ENCODE peak calls at places on chromosomes 4 and X, in five cellular contexts. G is left ventricle myocardium inferior, Y is fibroblast of lung, D is HCT116, K is body of pancreas. J is an unnamed sample.

GRCh38 chr4:7933631-7934510 is 5.8 kb downstream of the AFAP1 start:
- DNase-seq in Y (no peak), G (no peak), K (no peak), D (no peak), J (no peak)

GRCh38 chr4:174136013-174136412 is 147.5 kb downstream of the FBXO8 start:
- DNase-seq in Y (peak; percentile 37), D (no peak), K (peak; percentile 6), G (no peak), J (no peak)

GRCh38 chrX:116240446-116240845 is 69.9 kb downstream of the AGTR2 start:
- DNase-seq in D (no peak), Y (peak; percentile 67), G (no peak), K (peak; percentile 13), J (no peak)

GRCh38 chr4:11724731-11725130 is 296.0 kb upstream of the HS3ST1 start:
- DNase-seq in K (no peak), D (no peak), G (no peak), Y (peak; percentile 87), J (no peak)

GRCh38 chr4:94939791-94940530 is 182.2 kb downstream of the BMPR1B start:
- DNase-seq in Y (peak; percentile 58), D (no peak), K (no peak), G (no peak), J (no peak)

GRCh38 chr4:10013722-10014121 is 7.6 kb downstream of the SLC2A9 start:
- DNase-seq in Y (peak; percentile 13), G (peak; percentile 47), D (peak; percentile 18), K (peak; percentile 74), J (no peak)

GRCh38 chr4:52824603-52825310 is 37.4 kb upstream of the RASL11B start:
- DNase-seq in D (no peak), G (peak; percentile 46), K (no peak), Y (peak; percentile 95), J (no peak)

GRCh38 chr4:150230556-150230955 is 152.3 kb downstream of the DCLK2 start:
- DNase-seq in D (no peak), K (no peak), G (no peak), Y (no peak), J (no peak)

GRCh38 chr4:62661821-62662220 is 1461.7 kb downstream of the ADGRL3 start:
- DNase-seq in Y (no peak), D (no peak), K (no peak), G (no peak), J (no peak)

GRCh38 chr4:80197601-80198444 is 520 bp downstream of the PRDM8 start:
- DNase-seq in Y (no peak), G (no peak), K (no peak), D (no peak), J (no peak)

GRCh38 chr4:1542226-1542490 is 135.9 kb upstream of the NKX1-1 start:
- DNase-seq in Y (no peak), K (no peak), D (no peak), G (no peak), J (no peak)

GRCh38 chr4:681736-682451 is 7.1 kb downstream of the SLC49A3 start:
- DNase-seq in Y (no peak), G (no peak), D (no peak), K (peak; percentile 82), J (no peak)

GRCh38 chrX:81259714-81260395 is 58.0 kb downstream of the SH3BGRL start:
- DNase-seq in G (no peak), Y (peak; percentile 35), D (no peak), K (no peak), J (no peak)

GRCh38 chr4:130125468-130125867 is 1029.5 kb downstream of the C4orf33 start:
- DNase-seq in Y (peak; percentile 3), K (peak; percentile 9), D (no peak), G (no peak), J (no peak)

GRCh38 chr4:102139932-102140331 is 205.3 kb downstream of the SLC39A8 start:
- DNase-seq in Y (no peak), K (no peak), D (peak; percentile 36), G (no peak), J (no peak)

GRCh38 chr4:83019794-83020497 is 9.3 kb upstream of the LIN54 start:
- DNase-seq in G (no peak), K (no peak), D (no peak), Y (no peak), J (no peak)

GRCh38 chrX:1918780-1919179 is 303.9 kb downstream of the ASMT start:
- DNase-seq in K (no peak), G (no peak), Y (no peak), D (no peak), J (no peak)

GRCh38 chrX:53135581-53135980 is 41.6 kb downstream of the KANTR start:
- DNase-seq in D (no peak), K (no peak), G (no peak), Y (no peak), J (no peak)

GRCh38 chrX:41067721-41068120 is 17.5 kb upstream of the USP9X start:
- DNase-seq in Y (no peak), K (no peak), G (no peak), D (no peak), J (no peak)

GRCh38 chr4:37531156-37531555 is 155.0 kb downstream of the RELL1 start:
- DNase-seq in Y (no peak), K (no peak), D (no peak), G (no peak), J (no peak)

GRCh38 chr4:134043266-134043665 is 158.3 kb downstream of the PABPC4L start:
- DNase-seq in K (no peak), D (no peak), Y (no peak), G (no peak), J (no peak)

GRCh38 chr4:2390780-2391490 is 27.5 kb downstream of the ZFYVE28 start:
- DNase-seq in K (no peak), G (no peak), Y (no peak), D (no peak), J (no peak)

GRCh38 chr4:33577798-33578197 is 2666.5 kb downstream of the ARAP2 start:
- DNase-seq in Y (no peak), K (no peak), D (no peak), G (no peak), J (no peak)

GRCh38 chrX:53992589-53992988 is 51.7 kb downstream of the PHF8 start:
- DNase-seq in D (peak; percentile 12), Y (no peak), G (no peak), K (no peak), J (no peak)

GRCh38 chrX:43557792-43558191 is 98.3 kb upstream of the MAOA start:
- DNase-seq in Y (peak; percentile 72), G (peak; percentile 21), K (peak; percentile 79), D (peak; percentile 54), J (peak; percentile 46)

GRCh38 chrX:43552703-43553102 is 103.4 kb upstream of the MAOA start:
- DNase-seq in G (no peak), K (no peak), D (no peak), Y (no peak), J (no peak)

GRCh38 chrX:43551590-43551989 is 104.5 kb upstream of the MAOA start:
- DNase-seq in K (peak; percentile 9), G (no peak), D (no peak), Y (no peak), J (no peak)

GRCh38 chrX:43556207-43556606 is 99.9 kb upstream of the MAOA start:
- DNase-seq in Y (no peak), K (peak; percentile 18), D (no peak), G (no peak), J (no peak)

DNA sequence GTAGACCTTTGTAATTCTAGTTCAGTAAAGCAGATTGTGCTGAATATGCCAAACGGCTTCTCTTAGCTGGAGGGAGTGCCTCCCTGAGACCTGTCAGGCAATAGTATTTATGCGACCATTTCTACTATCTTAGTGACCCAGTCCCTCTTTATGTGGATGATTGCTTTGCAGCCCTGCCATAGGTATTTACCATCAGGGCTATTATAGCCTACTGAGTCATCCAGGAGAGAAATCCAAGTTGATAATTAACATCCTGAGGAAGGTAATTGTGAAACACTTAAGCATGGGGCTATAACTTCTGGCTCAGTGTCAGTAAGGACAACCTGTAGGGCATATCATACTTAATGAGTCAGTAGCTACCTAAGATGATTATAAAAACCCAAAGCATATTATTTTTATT is 103.9 kb upstream of the MAOA start:
- DNase-seq in K (no peak), Y (no peak), G (no peak), D (no peak), J (no peak)
- H3K27ac ChIP-seq in K (peak overlapping the region; percentile 14), Y (no peak overlapping the region), G (no peak overlapping the region), D (no peak overlapping the region), J (no peak overlapping the region)

GRCh38 chrX:140507223-140507981 is 2.5 kb upstream of the SOX3 start:
- DNase-seq in Y (no peak), D (no peak), K (no peak), G (no peak), J (no peak)
- H3K27me3 ChIP-seq in Y (peaks cover 37% of the 10 kb centered on the region), D (no peaks in the 10 kb centered on the region), K (peaks cover 19% of the 10 kb centered on the region), G (peaks cover 100% of the 10 kb centered on the region), J (no peaks in the 10 kb centered on the region)

GRCh38 chrX:103467156-103467555 is 52.1 kb downstream of the RAB40A start:
- DNase-seq in Y (no peak), G (no peak), D (no peak), K (no peak), J (no peak)

GRCh38 chrX:103461156-103461555 is 58.1 kb downstream of the RAB40A start:
- DNase-seq in Y (no peak), K (no peak), G (no peak), D (no peak), J (no peak)

GRCh38 chrX:103464774-103465117 is 54.5 kb downstream of the RAB40A start:
- DNase-seq in D (peak; percentile 21), K (peak; percentile 84), G (peak; percentile 52), Y (peak; percentile 77), J (peak; percentile 44)

GRCh38 chrX:103467870-103468269 is 51.4 kb downstream of the RAB40A start:
- DNase-seq in D (no peak), K (no peak), G (no peak), Y (no peak), J (no peak)

GRCh38 chrX:103464071-103464773 is 55.1 kb downstream of the RAB40A start:
- DNase-seq in K (peak; percentile 41), G (no peak), D (peak; percentile 8), Y (peak; percentile 66), J (no peak)
- H3K4me3 ChIP-seq in K (no peak overlapping the region), G (peak overlapping the region; percentile 55), D (no peak overlapping the region), Y (peak overlapping the region; percentile 8), J (peak overlapping the region; percentile 70)

GRCh38 chrX:13059269-13059668 is 14.8 kb upstream of the FAM9C start:
- DNase-seq in Y (no peak), K (no peak), D (no peak), G (no peak), J (no peak)
- H3K27ac ChIP-seq in Y (no peak overlapping the region), K (peak overlapping the region; percentile 18), D (no peak overlapping the region), G (no peak overlapping the region), J (no peak overlapping the region)

J was measured in CD8-positive, alpha-beta memory T cell.